ENCODE peak calls at places on chromosomes 1 and 21, in ten cellular contexts. P, M, J, W, E, B, K, U, V and G are unnamed samples.

GRCh38 chr1:180187626-180188025 is 33.0 kb downstream of the QSOX1 start:
- DNase-seq in W (no peak), M (no peak), E (no peak), P (no peak), U (no peak), J (no peak), V (no peak), B (no peak), K (no peak), G (no peak)

GRCh38 chr21:44911384-44912157 is 9.1 kb downstream of the ITGB2 start:
- DNase-seq in K (peak; percentile 47), V (peak; percentile 62), P (no peak), W (no peak), J (no peak), B (peak; percentile 91), M (peak; percentile 80), U (no peak), E (peak; percentile 47), G (peak; percentile 57)

GRCh38 chr1:13539683-13540082 is 25.9 kb upstream of the LRRC38 start:
- DNase-seq in B (no peak), E (no peak), W (no peak), U (no peak), P (no peak), J (no peak), M (no peak), V (no peak), K (no peak), G (no peak)

GRCh38 chr21:17387030-17387617 is 125.7 kb upstream of the CXADR start:
- DNase-seq in W (no peak), E (peak; percentile 62), V (peak; percentile 14), K (peak; percentile 9), J (peak; percentile 16), M (no peak), U (peak; percentile 25), P (peak; percentile 51), B (peak; percentile 60), G (no peak)

GRCh38 chr1:72568113-72568512 is 285.8 kb upstream of the NEGR1 start:
- DNase-seq in V (no peak), J (no peak), B (no peak), P (no peak), M (no peak), U (no peak), E (no peak), W (no peak), K (no peak), G (no peak)

GRCh38 chr1:152621993-152622392 is 910 bp downstream of the LCE3A start:
- DNase-seq in K (no peak), M (no peak), V (no peak), P (no peak), E (peak; percentile 3), U (no peak), W (no peak), J (no peak), B (no peak), G (no peak)

GRCh38 chr1:24364975-24365678 is 46.0 kb downstream of the GRHL3 start:
- DNase-seq in E (no peak), B (peak; percentile 28), U (peak; percentile 85), J (peak; percentile 63), P (peak; percentile 92), M (peak; percentile 30), V (no peak), W (no peak), K (no peak), G (peak; percentile 34)

GRCh38 chr1:152870831-152871730 is 7.0 kb upstream of the SMCP start:
- DNase-seq in M (no peak), B (no peak), W (no peak), P (peak; percentile 24), U (peak; percentile 25), K (no peak), J (no peak), V (no peak), E (peak; percentile 60), G (no peak)

GRCh38 chr1:40413527-40414252 is 36.6 kb upstream of the ZFP69B start:
- DNase-seq in J (no peak), E (no peak), P (no peak), V (no peak), M (no peak), B (no peak), W (no peak), K (no peak), U (no peak), G (no peak)

GRCh38 chr1:113617438-113618141 is 141.7 kb downstream of the PHTF1 start:
- DNase-seq in V (no peak), E (no peak), U (no peak), J (no peak), W (no peak), K (no peak), M (no peak), B (no peak), P (no peak), G (no peak)

GRCh38 chr1:90550616-90551406 is 166.3 kb downstream of the BARHL2 start:
- DNase-seq in W (no peak), J (no peak), E (peak; percentile 30), K (no peak), B (no peak), P (no peak), M (no peak), U (no peak), V (no peak), G (no peak)

GRCh38 chr1:68308034-68308433 is 75.7 kb upstream of the WLS start:
- DNase-seq in M (no peak), K (no peak), V (no peak), B (no peak), U (no peak), J (no peak), W (no peak), P (no peak), E (no peak), G (no peak)

GRCh38 chr1:160503087-160503486 is 20.0 kb downstream of the SLAMF6 start:
- DNase-seq in K (no peak), V (no peak), P (no peak), E (no peak), M (no peak), U (no peak), W (no peak), B (no peak), J (no peak), G (no peak)

GRCh38 chr1:192539450-192540132 is 36.0 kb upstream of the RGS1 start:
- DNase-seq in U (peak; percentile 58), M (no peak), B (no peak), V (no peak), E (no peak), P (peak; percentile 93), J (peak; percentile 94), K (no peak), W (no peak), G (no peak)

GRCh38 chr1:240965581-240966091 is 353.7 kb upstream of the GREM2 start:
- DNase-seq in E (no peak), J (no peak), P (peak; percentile 5), W (no peak), U (no peak), B (no peak), M (no peak), K (no peak), V (no peak), G (no peak)

GRCh38 chr1:173285046-173285445 is 77.9 kb upstream of the TNFSF4 start:
- DNase-seq in U (no peak), B (no peak), M (no peak), E (no peak), J (no peak), P (no peak), V (no peak), K (no peak), W (no peak), G (no peak)

GRCh38 chr21:35586305-35586704 is 474.0 kb downstream of the SETD4 start:
- DNase-seq in J (no peak), P (no peak), V (no peak), U (no peak), M (no peak), K (no peak), B (no peak), W (no peak), E (no peak), G (no peak)

GRCh38 chr1:16927256-16927655 is 5.5 kb downstream of the CROCC start:
- DNase-seq in K (no peak), V (no peak), W (no peak), J (no peak), M (no peak), E (no peak), B (no peak), U (no peak), P (no peak), G (no peak)

GRCh38 chr1:31712625-31713024 is 8.8 kb upstream of the COL16A1 start:
- DNase-seq in B (peak; percentile 66), E (no peak), U (no peak), V (no peak), K (no peak), P (peak; percentile 77), W (no peak), M (peak; percentile 61), J (peak; percentile 55), G (no peak)

GRCh38 chr21:44931501-44932365 is 8.1 kb upstream of the SLX9 start:
- DNase-seq in U (no peak), J (no peak), V (no peak), E (no peak), B (no peak), W (no peak), K (no peak), M (no peak), P (no peak), G (no peak)

GRCh38 chr1:201399352-201400126 is 415 bp upstream of the LAD1 start:
- DNase-seq in V (no peak), P (no peak), B (peak; percentile 80), K (no peak), E (no peak), W (no peak), U (no peak), J (no peak), M (no peak), G (no peak)